ENCODE peak calls at places on chromosomes 1 and 21, in nine cellular contexts. L, S, D, J, Y, A, V, K and W are unnamed samples.

GRCh38 chr1:77516106-77516505 is 166.4 kb downstream of the ZZZ3 start:
- DNase-seq in L (no peak), S (no peak), D (no peak), J (no peak), Y (no peak), A (no peak), V (no peak), K (no peak), W (no peak)

GRCh38 chr1:65469889-65470340 is 49.4 kb downstream of the LEPR start:
- DNase-seq in L (no peak), S (no peak), D (no peak), J (peak; percentile 65), Y (no peak), A (no peak), V (no peak), K (no peak), W (no peak)

GRCh38 chr1:92567211-92567868 is 80.6 kb upstream of the GFI1 start:
- DNase-seq in L (no peak), S (no peak), D (no peak), J (peak; percentile 17), Y (peak; percentile 82), A (no peak), V (no peak), K (no peak), W (no peak)

GRCh38 chr1:154176341-154176740 is 15.6 kb downstream of the TPM3 start:
- DNase-seq in L (no peak), S (no peak), D (no peak), J (peak; percentile 65), Y (no peak), A (no peak), V (no peak), K (no peak), W (no peak)

GRCh38 chr1:53754484-53755312 is 15.7 kb upstream of the GLIS1 start:
- DNase-seq in L (no peak), S (no peak), D (no peak), J (no peak), Y (peak; percentile 64), A (no peak), V (no peak), K (no peak), W (no peak)

GRCh38 chr1:17098440-17099317 is 20.6 kb downstream of the PADI2 start:
- DNase-seq in L (no peak), S (no peak), D (no peak), J (no peak), Y (peak; percentile 89), A (no peak), V (peak; percentile 91), K (no peak), W (no peak)

GRCh38 chr21:42403611-42404231 is at the start of gene UBASH3A:
- DNase-seq in L (peak; percentile 61), S (peak; percentile 60), D (no peak), J (no peak), Y (no peak), A (no peak), V (no peak), K (peak; percentile 60), W (no peak)

GRCh38 chr1:161311595-161312181 is 1.9 kb upstream of the MPZ start:
- DNase-seq in L (no peak), S (no peak), D (no peak), J (no peak), Y (peak; percentile 46), A (no peak), V (no peak), K (no peak), W (no peak)

GRCh38 chr1:202713110-202713509 is 2.9 kb upstream of the SYT2 start:
- DNase-seq in L (no peak), S (no peak), D (no peak), J (no peak), Y (no peak), A (no peak), V (no peak), K (no peak), W (no peak)

GRCh38 chr1:224273651-224274050 is 56.3 kb downstream of the NVL start:
- DNase-seq in L (no peak), S (no peak), D (no peak), J (peak; percentile 83), Y (peak; percentile 72), A (no peak), V (no peak), K (no peak), W (no peak)

GRCh38 chr1:204730826-204731459 is 45.4 kb upstream of the LRRN2 start:
- DNase-seq in L (no peak), S (no peak), D (no peak), J (no peak), Y (no peak), A (no peak), V (no peak), K (no peak), W (no peak)

GRCh38 chr1:247273013-247273412 is 17.1 kb downstream of the VN1R5 start:
- DNase-seq in L (no peak), S (no peak), D (peak; percentile 50), J (no peak), Y (no peak), A (no peak), V (no peak), K (no peak), W (no peak)

GRCh38 chr1:211551628-211552465 is 27.1 kb downstream of the SLC30A1 start:
- DNase-seq in L (no peak), S (no peak), D (peak; percentile 10), J (peak; percentile 79), Y (peak; percentile 85), A (no peak), V (no peak), K (no peak), W (no peak)

GRCh38 chr1:70487910-70488665 is 77.0 kb downstream of the CTH start:
- DNase-seq in L (no peak), S (no peak), D (no peak), J (peak; percentile 22), Y (peak; percentile 34), A (no peak), V (no peak), K (no peak), W (no peak)

GRCh38 chr1:39436842-39437241 is 54.6 kb upstream of the BMP8A start:
- DNase-seq in L (no peak), S (no peak), D (no peak), J (no peak), Y (no peak), A (no peak), V (no peak), K (no peak), W (no peak)

GRCh38 chr1:4778056-4778455 is 123.6 kb downstream of the AJAP1 start:
- DNase-seq in L (no peak), S (no peak), D (no peak), J (no peak), Y (peak; percentile 27), A (no peak), V (no peak), K (no peak), W (no peak)

GRCh38 chr1:59545830-59546229 is 248.9 kb downstream of the FGGY start:
- DNase-seq in L (no peak), S (no peak), D (no peak), J (no peak), Y (no peak), A (no peak), V (no peak), K (no peak), W (no peak)

GRCh38 chr1:59541891-59542290 is 245.0 kb downstream of the FGGY start:
- DNase-seq in L (no peak), S (no peak), D (no peak), J (peak; percentile 47), Y (no peak), A (no peak), V (no peak), K (no peak), W (no peak)

GRCh38 chr1:59541161-59541560 is 244.3 kb downstream of the FGGY start:
- DNase-seq in L (no peak), S (no peak), D (no peak), J (no peak), Y (no peak), A (no peak), V (no peak), K (no peak), W (no peak)

GRCh38 chr1:59544615-59545014 is 247.7 kb downstream of the FGGY start:
- DNase-seq in L (no peak), S (no peak), D (no peak), J (no peak), Y (no peak), A (no peak), V (no peak), K (no peak), W (no peak)

DNA sequence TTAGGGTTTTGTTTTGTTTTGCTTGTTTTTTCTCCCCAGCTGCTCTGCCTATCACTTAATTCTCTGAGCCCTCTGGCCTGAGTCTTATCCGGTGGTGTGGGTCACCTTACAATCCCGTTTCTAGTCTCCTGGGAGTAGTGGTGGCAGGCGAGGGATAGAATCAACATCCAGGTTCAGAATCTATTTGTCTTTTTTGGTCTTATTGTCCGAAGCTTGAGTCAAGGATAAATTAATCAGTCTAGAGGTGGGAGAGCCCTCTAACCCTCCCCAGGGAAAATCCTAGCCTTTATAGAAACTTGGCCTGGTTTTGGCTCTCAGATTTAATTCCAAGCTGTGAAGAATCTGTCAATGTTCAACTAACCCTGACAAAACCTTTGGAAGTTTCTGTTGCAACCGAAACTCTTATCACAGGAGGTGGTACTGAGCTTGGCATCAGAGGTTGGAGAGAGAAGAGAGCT is 246.3 kb downstream of the FGGY start:
- DNase-seq in L (no peak), S (no peak), D (no peak), J (no peak), Y (no peak), A (no peak), V (no peak), K (no peak), W (no peak)
- H3K4me3 ChIP-seq in L (no peak overlapping the region), S (no peak overlapping the region), D (no peak overlapping the region), J (no peak overlapping the region), Y (no peak overlapping the region), A (no peak overlapping the region), V (no peak overlapping the region), K (no peak overlapping the region), W (no peak overlapping the region)

DNA sequence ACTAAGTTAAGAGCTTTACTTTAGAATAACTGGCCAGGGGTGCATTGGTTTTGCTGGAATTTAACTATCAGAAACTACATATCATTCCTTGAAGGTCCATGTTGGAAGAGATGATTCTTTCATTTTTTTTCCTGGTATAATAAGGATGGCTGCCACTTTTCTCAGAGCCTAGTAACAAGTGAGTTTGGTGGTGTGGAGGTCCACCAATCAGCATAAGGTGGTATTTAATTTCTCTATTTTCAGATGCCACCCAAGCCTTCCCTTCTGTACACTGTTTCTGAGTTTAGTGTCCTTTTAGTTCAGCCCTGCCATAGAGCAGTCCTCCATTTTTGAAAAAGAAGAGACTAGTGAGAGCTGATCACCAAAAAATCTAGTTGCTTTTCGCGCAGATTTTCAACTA is 386.3 kb downstream of the USP25 start:
- DNase-seq in L (no peak), S (no peak), D (no peak), J (no peak), Y (no peak), A (no peak), V (no peak), K (no peak), W (no peak)
- H3K4me1 ChIP-seq in L (no peaks in the 10 kb centered on the region), S (no peaks in the 10 kb centered on the region), D (no peaks in the 10 kb centered on the region), J (peaks cover 32% of the 10 kb centered on the region), Y (no peaks in the 10 kb centered on the region), A (no peaks in the 10 kb centered on the region), V (no peaks in the 10 kb centered on the region), K (no peaks in the 10 kb centered on the region), W (no peaks in the 10 kb centered on the region)

GRCh38 chr1:51858892-51859291 is 19.6 kb downstream of the NRDC start:
- DNase-seq in L (no peak), S (no peak), D (no peak), J (no peak), Y (no peak), A (no peak), V (no peak), K (no peak), W (no peak)
- H3K4me3 ChIP-seq in L (no peak overlapping the region), S (no peak overlapping the region), D (no peak overlapping the region), J (no peak overlapping the region), Y (no peak overlapping the region), A (no peak overlapping the region), V (no peak overlapping the region), K (no peak overlapping the region), W (no peak overlapping the region)

GRCh38 chr1:113095790-113096455 is 22.9 kb downstream of the LRIG2 start:
- DNase-seq in L (no peak), S (no peak), D (no peak), J (no peak), Y (no peak), A (no peak), V (no peak), K (no peak), W (no peak)
- H3K4me1 ChIP-seq in L (no peaks in the 10 kb centered on the region), S (no peaks in the 10 kb centered on the region), D (no peaks in the 10 kb centered on the region), J (no peaks in the 10 kb centered on the region), Y (no peaks in the 10 kb centered on the region), A (no peaks in the 10 kb centered on the region), V (no peaks in the 10 kb centered on the region), K (no peaks in the 10 kb centered on the region), W (peaks cover 46% of the 10 kb centered on the region)